ENCODE peak calls at places on chromosomes 1 and 21, in four cellular contexts. One of them, this sample, is unnamed.

GRCh38 chr1:40799351-40799867 is 15.8 kb downstream of the KCNQ4 start:
- DNase-seq in GM12878: no peak
- DNase-seq in K562: no peak
- DNase-seq in SK-N-SH: no peak
- DNase-seq in this sample: no peak

GRCh38 chr1:59504281-59504680 is 207.4 kb downstream of the FGGY start:
- DNase-seq in GM12878: no peak
- DNase-seq in K562: no peak
- DNase-seq in SK-N-SH: no peak
- DNase-seq in this sample: no peak

GRCh38 chr1:111359376-111359775 is 68.2 kb downstream of the OVGP1 start:
- DNase-seq in GM12878: no peak
- DNase-seq in K562: no peak
- DNase-seq in SK-N-SH: no peak
- DNase-seq in this sample: no peak

GRCh38 chr1:25683731-25684130 is 67.1 kb downstream of the MAN1C1 start:
- DNase-seq in GM12878: no peak
- DNase-seq in K562: no peak
- DNase-seq in SK-N-SH: no peak
- DNase-seq in this sample: no peak

GRCh38 chr1:156860639-156861423 is at the start of gene NTRK1:
- DNase-seq in GM12878: no peak
- DNase-seq in K562: peak
- DNase-seq in SK-N-SH: peak
- DNase-seq in this sample: peak

GRCh38 chr1:207007352-207008033 is 25.1 kb downstream of the C1orf116 start:
- DNase-seq in GM12878: no peak
- DNase-seq in K562: no peak
- DNase-seq in SK-N-SH: no peak
- DNase-seq in this sample: peak

GRCh38 chr1:117860906-117861610 is 68.4 kb downstream of the GDAP2 start:
- DNase-seq in GM12878: no peak
- DNase-seq in K562: no peak
- DNase-seq in SK-N-SH: no peak
- DNase-seq in this sample: no peak

GRCh38 chr1:205963352-205963751 is 20.1 kb upstream of the SLC26A9 start:
- DNase-seq in GM12878: no peak
- DNase-seq in K562: no peak
- DNase-seq in SK-N-SH: no peak
- DNase-seq in this sample: no peak

GRCh38 chr1:208907785-208908184 is 663.6 kb upstream of the PLXNA2 start:
- DNase-seq in GM12878: no peak
- DNase-seq in K562: no peak
- DNase-seq in SK-N-SH: no peak
- DNase-seq in this sample: no peak

GRCh38 chr1:85308837-85309350 is 32.5 kb upstream of the BCL10 start:
- DNase-seq in GM12878: no peak
- DNase-seq in K562: no peak
- DNase-seq in SK-N-SH: no peak
- DNase-seq in this sample: no peak

GRCh38 chr21:46152939-46153258 is 2.5 kb downstream of the FTCD start:
- DNase-seq in GM12878: no peak
- DNase-seq in K562: no peak
- DNase-seq in SK-N-SH: no peak
- DNase-seq in this sample: no peak

GRCh38 chr1:176206006-176206960 is 803 bp downstream of the COP1 start:
- DNase-seq in GM12878: no peak
- DNase-seq in K562: no peak
- DNase-seq in SK-N-SH: peak
- DNase-seq in this sample: peak

GRCh38 chr1:184061396-184062003 is 10.0 kb downstream of the TSEN15 start:
- DNase-seq in GM12878: no peak
- DNase-seq in K562: no peak
- DNase-seq in SK-N-SH: no peak
- DNase-seq in this sample: peak

GRCh38 chr1:226424228-226425003 is 16.5 kb upstream of the PARP1 start:
- DNase-seq in GM12878: no peak
- DNase-seq in K562: no peak
- DNase-seq in SK-N-SH: peak
- DNase-seq in this sample: peak

GRCh38 chr1:64031191-64031590 is 172.2 kb upstream of the UBE2U start:
- DNase-seq in GM12878: no peak
- DNase-seq in K562: no peak
- DNase-seq in SK-N-SH: no peak
- DNase-seq in this sample: no peak

GRCh38 chr1:56448937-56449336 is 130.4 kb downstream of the PLPP3 start:
- DNase-seq in GM12878: no peak
- DNase-seq in K562: no peak
- DNase-seq in SK-N-SH: no peak
- DNase-seq in this sample: no peak

GRCh38 chr1:167800241-167800640 is 78.5 kb downstream of the MPZL1 start:
- DNase-seq in GM12878: no peak
- DNase-seq in K562: no peak
- DNase-seq in SK-N-SH: peak
- DNase-seq in this sample: no peak

GRCh38 chr1:1235016-1235744 is 3.1 kb downstream of the B3GALT6 start:
- DNase-seq in GM12878: no peak
- DNase-seq in K562: no peak
- DNase-seq in SK-N-SH: no peak
- DNase-seq in this sample: no peak

GRCh38 chr1:6412896-6413295 is 6.8 kb downstream of the HES2 start:
- DNase-seq in GM12878: no peak
- DNase-seq in K562: no peak
- DNase-seq in SK-N-SH: no peak
- DNase-seq in this sample: no peak

GRCh38 chr1:241998412-241998921 is 431 bp downstream of the MAP1LC3C start:
- DNase-seq in GM12878: no peak
- DNase-seq in K562: peak
- DNase-seq in SK-N-SH: no peak
- DNase-seq in this sample: peak

GRCh38 chr21:17461014-17461413 is 51.8 kb upstream of the CXADR start:
- DNase-seq in GM12878: no peak
- DNase-seq in K562: no peak
- DNase-seq in SK-N-SH: no peak
- DNase-seq in this sample: no peak

GRCh38 chr1:62589321-62589720 is 8.0 kb upstream of the ANGPTL3 start:
- DNase-seq in GM12878: no peak
- DNase-seq in K562: no peak
- DNase-seq in SK-N-SH: no peak
- DNase-seq in this sample: no peak

GRCh38 chr1:183243190-183244065 is 57.4 kb downstream of the LAMC2 start:
- DNase-seq in GM12878: no peak
- DNase-seq in K562: no peak
- DNase-seq in SK-N-SH: no peak
- DNase-seq in this sample: no peak

GRCh38 chr1:41805771-41806471 is 112.8 kb downstream of the HIVEP3 start:
- DNase-seq in GM12878: no peak
- DNase-seq in K562: no peak
- DNase-seq in SK-N-SH: no peak
- DNase-seq in this sample: no peak

GRCh38 chr1:202365092-202365815 is 16.8 kb downstream of the PPP1R12B start:
- DNase-seq in GM12878: no peak
- DNase-seq in K562: no peak
- DNase-seq in SK-N-SH: no peak
- DNase-seq in this sample: no peak

GRCh38 chr1:13951793-13952751 is 252.1 kb downstream of the PRDM2 start:
- DNase-seq in GM12878: no peak
- DNase-seq in K562: no peak
- DNase-seq in SK-N-SH: no peak
- DNase-seq in this sample: no peak

GRCh38 chr1:71621785-71622184 is 541.0 kb upstream of the ZRANB2 start:
- DNase-seq in GM12878: no peak
- DNase-seq in K562: no peak
- DNase-seq in SK-N-SH: no peak
- DNase-seq in this sample: no peak

GRCh38 chr21:16908087-16908486 is 604.8 kb upstream of the CXADR start:
- DNase-seq in GM12878: no peak
- DNase-seq in K562: no peak
- DNase-seq in SK-N-SH: no peak
- DNase-seq in this sample: no peak

GRCh38 chr1:37177230-37177864 is 143.0 kb upstream of the GRIK3 start:
- DNase-seq in GM12878: no peak
- DNase-seq in K562: peak
- DNase-seq in SK-N-SH: peak
- DNase-seq in this sample: peak

DNA sequence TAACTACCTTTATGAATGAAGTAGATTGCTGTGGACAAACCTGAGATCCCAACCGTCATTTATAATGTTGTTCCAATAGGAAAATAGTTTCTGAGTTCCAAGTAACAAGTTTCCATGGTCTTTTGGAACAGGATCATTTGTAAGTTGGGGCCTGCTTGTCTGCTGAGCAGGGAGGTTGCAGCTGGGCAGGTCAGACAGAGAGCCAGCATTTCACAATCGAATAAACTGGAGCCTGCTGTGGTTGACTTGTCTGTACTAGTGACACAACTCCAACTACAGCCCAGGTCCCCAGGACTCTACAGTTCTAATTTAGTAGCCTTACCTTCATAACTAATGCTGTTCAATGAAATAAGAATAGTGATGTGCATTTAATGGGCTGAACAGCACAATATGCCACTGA is 18.6 kb upstream of the RALGPS2 start:
- DNase-seq in GM12878: no peak
- DNase-seq in K562: no peak
- DNase-seq in SK-N-SH: no peak
- DNase-seq in this sample: peak
- TF ChIP-seq JUND in GM12878: no peak
- TF ChIP-seq JUND in K562: no peak
- TF ChIP-seq JUND in SK-N-SH: no peak
- TF ChIP-seq JUND in this sample: no peak

DNA sequence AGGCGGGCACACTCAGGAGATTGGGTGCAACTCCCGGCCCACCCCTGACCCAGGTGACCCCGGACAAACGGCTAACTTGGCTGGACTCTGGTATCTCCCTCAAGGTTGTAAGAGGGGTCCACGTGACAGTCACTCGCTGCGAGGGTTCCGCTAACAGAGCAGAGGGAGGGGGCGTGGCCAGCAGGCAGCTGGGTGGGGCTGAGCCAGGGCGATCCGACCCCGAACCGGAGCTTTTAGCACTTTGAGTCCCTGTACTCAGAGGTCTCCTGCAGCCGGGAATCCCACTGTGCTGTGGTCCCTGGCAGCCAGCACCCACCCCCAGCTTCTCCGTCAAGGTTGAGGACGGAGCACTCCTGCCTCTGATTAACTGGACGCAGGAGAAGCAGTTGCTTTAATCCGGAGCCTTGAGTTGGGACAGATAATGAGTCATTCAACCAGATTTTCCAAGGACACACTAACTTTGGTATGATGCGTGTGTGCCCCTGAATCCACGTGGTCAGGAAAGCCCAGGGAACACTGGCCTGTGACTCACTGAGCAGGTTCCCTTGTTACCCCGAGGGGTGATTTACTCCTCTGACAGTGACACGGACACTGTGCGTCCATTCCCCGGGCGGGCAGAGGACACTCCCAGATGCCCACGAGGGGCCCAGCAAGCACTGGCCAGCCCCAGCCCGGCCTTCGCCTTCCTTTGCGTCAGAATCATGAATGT is 16.8 kb downstream of the TRPM2 start:
- DNase-seq in GM12878: no peak
- DNase-seq in K562: peak
- DNase-seq in SK-N-SH: peak
- DNase-seq in this sample: peak
- TF ChIP-seq JUND in GM12878: no peak
- TF ChIP-seq JUND in K562: no peak
- TF ChIP-seq JUND in SK-N-SH: no peak
- TF ChIP-seq JUND in this sample: no peak

DNA sequence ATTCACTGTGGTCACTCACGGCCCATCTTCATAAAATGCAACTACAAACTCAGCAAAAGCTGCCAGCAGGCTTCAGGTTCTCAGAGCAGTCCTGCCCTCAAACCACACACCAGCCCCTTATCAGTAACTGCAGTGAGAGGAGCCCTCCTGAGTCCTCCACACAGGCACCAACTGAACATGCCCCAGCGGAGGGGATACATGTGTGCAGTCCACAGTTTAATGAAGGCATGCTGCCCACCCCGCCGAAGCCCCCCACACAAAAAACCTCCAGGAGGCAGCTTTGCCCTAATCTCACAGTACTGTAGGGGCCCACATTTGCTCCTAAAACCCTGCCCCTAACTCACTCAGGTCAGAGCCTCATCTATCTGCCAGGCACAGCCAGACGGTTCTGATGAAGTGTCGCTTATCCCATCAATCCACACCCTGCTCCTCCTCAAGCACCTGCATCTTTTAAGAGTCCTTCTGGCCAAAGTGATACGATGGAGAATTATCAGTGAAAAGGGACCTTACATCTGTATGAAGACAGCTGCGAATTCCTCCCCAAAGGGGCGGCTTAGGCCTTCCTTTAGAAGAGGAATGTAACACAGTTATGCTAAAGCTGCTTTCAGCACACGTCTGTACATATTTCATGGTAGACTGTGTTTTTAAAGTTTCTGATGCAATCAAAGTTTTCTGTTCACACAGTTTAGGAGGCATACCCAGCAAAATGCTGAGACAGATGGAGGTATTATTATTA is 3.5 kb downstream of the ABCB10 start:
- DNase-seq in GM12878: no peak
- DNase-seq in K562: peak
- DNase-seq in SK-N-SH: no peak
- DNase-seq in this sample: no peak
- TF ChIP-seq JUND in GM12878: no peak
- TF ChIP-seq JUND in K562: peak
- TF ChIP-seq JUND in SK-N-SH: no peak
- TF ChIP-seq JUND in this sample: no peak

GRCh38 chr1:211420845-211421454 is 71.0 kb downstream of the RD3 start:
- DNase-seq in GM12878: no peak
- DNase-seq in K562: no peak
- DNase-seq in SK-N-SH: no peak
- DNase-seq in this sample: no peak

GRCh38 chr1:211424018-211424417 is 67.9 kb downstream of the RD3 start:
- DNase-seq in GM12878: no peak
- DNase-seq in K562: no peak
- DNase-seq in SK-N-SH: no peak
- DNase-seq in this sample: no peak

GRCh38 chr1:211415700-211416099 is 76.3 kb downstream of the RD3 start:
- DNase-seq in GM12878: no peak
- DNase-seq in K562: no peak
- DNase-seq in SK-N-SH: no peak
- DNase-seq in this sample: no peak

DNA sequence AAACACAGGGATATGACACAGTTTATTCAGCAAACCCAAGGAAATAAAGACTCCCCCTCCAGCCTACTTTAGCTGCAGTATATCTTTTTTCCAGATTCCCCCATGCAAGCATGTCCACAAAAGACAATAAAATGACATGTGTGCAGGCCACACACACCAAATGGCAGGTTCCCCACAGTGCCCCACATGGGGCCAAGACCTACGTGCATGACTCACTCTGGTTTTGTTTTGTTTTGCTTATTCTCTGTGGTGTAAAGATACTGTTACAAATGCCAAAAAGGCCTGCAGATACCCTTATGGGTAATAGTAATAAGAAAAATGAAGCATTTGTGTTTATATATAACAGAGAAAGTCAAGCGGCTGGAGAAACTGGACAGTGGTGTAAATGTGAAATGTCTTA is 71.6 kb downstream of the RD3 start:
- DNase-seq in GM12878: no peak
- DNase-seq in K562: no peak
- DNase-seq in SK-N-SH: no peak
- DNase-seq in this sample: no peak
- TF ChIP-seq JUND in GM12878: no peak
- TF ChIP-seq JUND in K562: peak
- TF ChIP-seq JUND in SK-N-SH: no peak
- TF ChIP-seq JUND in this sample: no peak